ENCODE peak calls at places on chromosomes 13 and 19, in four cellular contexts. One of them, this sample, is unnamed.

GRCh38 chr19:10713317-10713716 is 4.6 kb upstream of the DNM2 start:
- DNase-seq in WTC11: no peak
- DNase-seq in activated CD4-positive, CD25-positive, alpha-beta regulatory T cell treated with anti-CD3 and anti-CD28 coated beads, Interleukin-2, amount 50 U/mL, for 72 hours: no peak
- DNase-seq in AG04449: no peak
- DNase-seq in this sample: no peak

GRCh38 chr13:66212511-66212910 is 1017.6 kb downstream of the PCDH9 start:
- DNase-seq in AG04449: no peak
- DNase-seq in WTC11: no peak
- DNase-seq in activated CD4-positive, CD25-positive, alpha-beta regulatory T cell treated with anti-CD3 and anti-CD28 coated beads, Interleukin-2, amount 50 U/mL, for 72 hours: no peak
- DNase-seq in this sample: no peak

GRCh38 chr19:572891-573825 is 762 bp downstream of the BSG start:
- DNase-seq in WTC11: no peak
- DNase-seq in activated CD4-positive, CD25-positive, alpha-beta regulatory T cell treated with anti-CD3 and anti-CD28 coated beads, Interleukin-2, amount 50 U/mL, for 72 hours: no peak
- DNase-seq in AG04449: no peak
- DNase-seq in this sample: peak; percentile 73

GRCh38 chr13:101157261-101157660 is 259.0 kb downstream of the NALCN start:
- DNase-seq in AG04449: no peak
- DNase-seq in activated CD4-positive, CD25-positive, alpha-beta regulatory T cell treated with anti-CD3 and anti-CD28 coated beads, Interleukin-2, amount 50 U/mL, for 72 hours: no peak
- DNase-seq in WTC11: no peak
- DNase-seq in this sample: no peak

GRCh38 chr13:35769812-35770211 is 293.3 kb upstream of the MAB21L1 start:
- DNase-seq in WTC11: no peak
- DNase-seq in activated CD4-positive, CD25-positive, alpha-beta regulatory T cell treated with anti-CD3 and anti-CD28 coated beads, Interleukin-2, amount 50 U/mL, for 72 hours: no peak
- DNase-seq in AG04449: no peak
- DNase-seq in this sample: no peak

GRCh38 chr13:113299951-113300350 is 2.9 kb downstream of the LAMP1 start:
- DNase-seq in AG04449: no peak
- DNase-seq in WTC11: no peak
- DNase-seq in activated CD4-positive, CD25-positive, alpha-beta regulatory T cell treated with anti-CD3 and anti-CD28 coated beads, Interleukin-2, amount 50 U/mL, for 72 hours: no peak
- DNase-seq in this sample: no peak

GRCh38 chr19:15432018-15432494 is 13.3 kb upstream of the AKAP8L start:
- DNase-seq in AG04449: no peak
- DNase-seq in activated CD4-positive, CD25-positive, alpha-beta regulatory T cell treated with anti-CD3 and anti-CD28 coated beads, Interleukin-2, amount 50 U/mL, for 72 hours: no peak
- DNase-seq in WTC11: no peak
- DNase-seq in this sample: no peak

GRCh38 chr13:111489301-111489700 is 168.9 kb downstream of the TEX29 start:
- DNase-seq in activated CD4-positive, CD25-positive, alpha-beta regulatory T cell treated with anti-CD3 and anti-CD28 coated beads, Interleukin-2, amount 50 U/mL, for 72 hours: no peak
- DNase-seq in AG04449: no peak
- DNase-seq in WTC11: no peak
- DNase-seq in this sample: no peak

GRCh38 chr13:48400090-48400694 is 12.7 kb downstream of the LPAR6 start:
- DNase-seq in WTC11: no peak
- DNase-seq in AG04449: no peak
- DNase-seq in activated CD4-positive, CD25-positive, alpha-beta regulatory T cell treated with anti-CD3 and anti-CD28 coated beads, Interleukin-2, amount 50 U/mL, for 72 hours: no peak
- DNase-seq in this sample: no peak

GRCh38 chr13:40102854-40103253 is 447.4 kb downstream of the COG6 start:
- DNase-seq in activated CD4-positive, CD25-positive, alpha-beta regulatory T cell treated with anti-CD3 and anti-CD28 coated beads, Interleukin-2, amount 50 U/mL, for 72 hours: peak; percentile 80
- DNase-seq in AG04449: no peak
- DNase-seq in WTC11: no peak
- DNase-seq in this sample: no peak

GRCh38 chr19:7833225-7834156 is 3.5 kb downstream of the EVI5L start:
- DNase-seq in AG04449: no peak
- DNase-seq in activated CD4-positive, CD25-positive, alpha-beta regulatory T cell treated with anti-CD3 and anti-CD28 coated beads, Interleukin-2, amount 50 U/mL, for 72 hours: no peak
- DNase-seq in WTC11: no peak
- DNase-seq in this sample: no peak

GRCh38 chr19:47158879-47159509 is 28.4 kb downstream of the SAE1 start:
- DNase-seq in WTC11: no peak
- DNase-seq in AG04449: no peak
- DNase-seq in activated CD4-positive, CD25-positive, alpha-beta regulatory T cell treated with anti-CD3 and anti-CD28 coated beads, Interleukin-2, amount 50 U/mL, for 72 hours: no peak
- DNase-seq in this sample: no peak

GRCh38 chr13:112818698-112819045 is 128.8 kb downstream of the ATP11A start:
- DNase-seq in AG04449: no peak
- DNase-seq in activated CD4-positive, CD25-positive, alpha-beta regulatory T cell treated with anti-CD3 and anti-CD28 coated beads, Interleukin-2, amount 50 U/mL, for 72 hours: no peak
- DNase-seq in WTC11: no peak
- DNase-seq in this sample: peak; percentile 31

GRCh38 chr19:53594811-53595509 is 36.8 kb upstream of the DPRX start:
- DNase-seq in AG04449: no peak
- DNase-seq in WTC11: peak; percentile 87
- DNase-seq in activated CD4-positive, CD25-positive, alpha-beta regulatory T cell treated with anti-CD3 and anti-CD28 coated beads, Interleukin-2, amount 50 U/mL, for 72 hours: no peak
- DNase-seq in this sample: no peak

GRCh38 chr19:13621413-13621812 is 115.1 kb upstream of the CACNA1A start:
- DNase-seq in activated CD4-positive, CD25-positive, alpha-beta regulatory T cell treated with anti-CD3 and anti-CD28 coated beads, Interleukin-2, amount 50 U/mL, for 72 hours: peak; percentile 49
- DNase-seq in AG04449: peak; percentile 67
- DNase-seq in WTC11: peak; percentile 54
- DNase-seq in this sample: no peak

GRCh38 chr19:16628984-16629691 is 1.1 kb upstream of the MED26 start:
- DNase-seq in WTC11: no peak
- DNase-seq in activated CD4-positive, CD25-positive, alpha-beta regulatory T cell treated with anti-CD3 and anti-CD28 coated beads, Interleukin-2, amount 50 U/mL, for 72 hours: no peak
- DNase-seq in AG04449: no peak
- DNase-seq in this sample: no peak

GRCh38 chr13:97892717-97893116 is 60.8 kb upstream of the IPO5 start:
- DNase-seq in WTC11: no peak
- DNase-seq in activated CD4-positive, CD25-positive, alpha-beta regulatory T cell treated with anti-CD3 and anti-CD28 coated beads, Interleukin-2, amount 50 U/mL, for 72 hours: no peak
- DNase-seq in AG04449: no peak
- DNase-seq in this sample: no peak

GRCh38 chr19:13181747-13182388 is 31.7 kb downstream of the IER2 start:
- DNase-seq in AG04449: no peak
- DNase-seq in activated CD4-positive, CD25-positive, alpha-beta regulatory T cell treated with anti-CD3 and anti-CD28 coated beads, Interleukin-2, amount 50 U/mL, for 72 hours: no peak
- DNase-seq in WTC11: no peak
- DNase-seq in this sample: no peak

GRCh38 chr19:246551-246950 is 44.7 kb downstream of the PLPP2 start:
- DNase-seq in WTC11: peak; percentile 21
- DNase-seq in AG04449: no peak
- DNase-seq in activated CD4-positive, CD25-positive, alpha-beta regulatory T cell treated with anti-CD3 and anti-CD28 coated beads, Interleukin-2, amount 50 U/mL, for 72 hours: no peak
- DNase-seq in this sample: no peak

GRCh38 chr19:10618846-10619245 is 6.5 kb upstream of the SLC44A2 start:
- DNase-seq in WTC11: no peak
- DNase-seq in activated CD4-positive, CD25-positive, alpha-beta regulatory T cell treated with anti-CD3 and anti-CD28 coated beads, Interleukin-2, amount 50 U/mL, for 72 hours: no peak
- DNase-seq in AG04449: no peak
- DNase-seq in this sample: no peak

GRCh38 chr13:96994030-96994848 is at the start of gene OXGR1:
- DNase-seq in WTC11: peak; percentile 29
- DNase-seq in activated CD4-positive, CD25-positive, alpha-beta regulatory T cell treated with anti-CD3 and anti-CD28 coated beads, Interleukin-2, amount 50 U/mL, for 72 hours: no peak
- DNase-seq in AG04449: no peak
- DNase-seq in this sample: peak; percentile 65

GRCh38 chr13:41720839-41721561 is 239.9 kb downstream of the VWA8 start:
- DNase-seq in activated CD4-positive, CD25-positive, alpha-beta regulatory T cell treated with anti-CD3 and anti-CD28 coated beads, Interleukin-2, amount 50 U/mL, for 72 hours: no peak
- DNase-seq in AG04449: no peak
- DNase-seq in WTC11: no peak
- DNase-seq in this sample: no peak